ENCODE peak calls at places on chromosome 16, in four cellular contexts. J is right cardiac atrium, I is K562, A is HepG2. V is an unnamed sample.

GRCh38 chr16:11251525-11252481 is 4.2 kb downstream of the SOCS1 start:
- DNase-seq in I (no peak), A (no peak), J (no peak), V (no peak)

GRCh38 chr16:48197294-48197693 is 41.5 kb upstream of the ABCC12 start:
- DNase-seq in J (no peak), I (no peak), A (no peak), V (no peak)

GRCh38 chr16:80682435-80683070 is 121.8 kb downstream of the CDYL2 start:
- DNase-seq in I (no peak), J (no peak), A (no peak), V (no peak)

GRCh38 chr16:87435399-87436224 is 43.5 kb downstream of the MAP1LC3B start:
- DNase-seq in J (peak; percentile 61), A (no peak), I (no peak), V (no peak)

GRCh38 chr16:49602201-49603041 is 228.8 kb downstream of the C16orf78 start:
- DNase-seq in A (no peak), J (peak; percentile 77), I (no peak), V (no peak)

GRCh38 chr16:86879268-86879667 is 300.9 kb downstream of the FOXL1 start:
- DNase-seq in A (no peak), I (no peak), J (no peak), V (no peak)

GRCh38 chr16:22373662-22374310 is 633 bp downstream of the CDR2 start:
- DNase-seq in A (no peak), I (no peak), J (peak; percentile 88), V (peak; percentile 57)

GRCh38 chr16:12613992-12614661 is 189.6 kb downstream of the CPPED1 start:
- DNase-seq in I (no peak), A (no peak), J (no peak), V (no peak)

GRCh38 chr16:68779891-68780290 is 42.8 kb downstream of the CDH1 start:
- DNase-seq in J (no peak), I (no peak), A (peak; percentile 30), V (no peak)

GRCh38 chr16:73002836-73003235 is 45.1 kb downstream of the ZFHX3 start:
- DNase-seq in A (no peak), I (no peak), J (no peak), V (no peak)

GRCh38 chr16:19659554-19659953 is 58.5 kb downstream of the KNOP1 start:
- DNase-seq in A (no peak), J (no peak), I (no peak), V (no peak)

GRCh38 chr16:27369806-27370205 is 32.2 kb upstream of the IL21R start:
- DNase-seq in A (peak; percentile 43), J (no peak), I (no peak), V (no peak)

GRCh38 chr16:64499211-64499610 is 622.7 kb downstream of the CDH11 start:
- DNase-seq in J (no peak), A (no peak), I (no peak), V (no peak)

GRCh38 chr16:50121721-50122445 is 31.2 kb upstream of the TENT4B start:
- DNase-seq in A (no peak), I (no peak), J (no peak), V (no peak)

GRCh38 chr16:73113326-73113720 is 65.4 kb upstream of the ZFHX3 start:
- DNase-seq in I (no peak), A (no peak), J (no peak), V (no peak)

GRCh38 chr16:49608801-49609200 is 235.2 kb downstream of the C16orf78 start:
- DNase-seq in I (no peak), A (peak; percentile 39), J (no peak), V (no peak)

GRCh38 chr16:30185683-30186421 is 2.5 kb downstream of the CORO1A start:
- DNase-seq in J (peak; percentile 84), A (no peak), I (no peak), V (no peak)

GRCh38 chr16:30184430-30185140 is 1.2 kb downstream of the CORO1A start:
- DNase-seq in A (no peak), I (peak; percentile 24), J (peak; percentile 68), V (no peak)

GRCh38 chr16:30183236-30183960 is at the start of gene CORO1A:
- DNase-seq in A (peak; percentile 51), I (peak; percentile 82), J (peak; percentile 95), V (peak; percentile 83)

GRCh38 chr16:30185141-30185682 is 1.8 kb downstream of the CORO1A start:
- DNase-seq in I (no peak), J (peak; percentile 61), A (no peak), V (no peak)

GRCh38 chr16:30183961-30184429 is 593 bp downstream of the CORO1A start:
- DNase-seq in J (peak; percentile 71), I (no peak), A (no peak), V (no peak)
- H3K4me3 ChIP-seq in J (peak overlapping the region; percentile 95), I (peak overlapping the region; percentile 51), A (peak overlapping the region; percentile 76), V (no peak overlapping the region)

DNA sequence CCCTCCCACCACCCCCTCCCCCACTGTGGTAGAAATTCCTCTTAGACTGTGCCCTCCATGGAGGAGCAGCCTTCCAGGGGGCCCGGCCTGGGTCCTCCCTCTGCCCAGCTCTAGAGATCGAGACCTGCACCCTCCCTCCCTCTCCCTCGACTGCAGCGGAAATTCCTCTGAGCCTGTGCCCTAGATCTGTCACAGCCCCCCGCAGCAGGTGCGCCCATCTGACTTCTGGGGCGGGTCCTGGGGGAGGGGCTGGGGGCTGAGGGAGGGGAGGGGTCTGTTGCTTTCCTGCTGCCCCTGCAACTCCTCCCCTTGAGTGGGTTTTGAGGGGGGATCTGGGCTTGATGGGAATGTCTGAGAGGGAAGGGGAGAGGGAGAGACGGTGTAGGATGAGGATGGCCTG is 177.8 kb upstream of the GSE1 start:
- DNase-seq in I (no peak), A (no peak), J (no peak), V (no peak)
- H3K27me3 ChIP-seq in I (no peaks in the 10 kb centered on the region), A (peaks cover 32% of the 10 kb centered on the region), J (no peaks in the 10 kb centered on the region), V (no peaks in the 10 kb centered on the region)

GRCh38 chr16:67517178-67517492 is 11.5 kb upstream of the RIPOR1 start:
- DNase-seq in A (no peak), J (no peak), I (no peak), V (no peak)
- H3K4me3 ChIP-seq in A (no peak overlapping the region), J (no peak overlapping the region), I (no peak overlapping the region), V (no peak overlapping the region)

DNA sequence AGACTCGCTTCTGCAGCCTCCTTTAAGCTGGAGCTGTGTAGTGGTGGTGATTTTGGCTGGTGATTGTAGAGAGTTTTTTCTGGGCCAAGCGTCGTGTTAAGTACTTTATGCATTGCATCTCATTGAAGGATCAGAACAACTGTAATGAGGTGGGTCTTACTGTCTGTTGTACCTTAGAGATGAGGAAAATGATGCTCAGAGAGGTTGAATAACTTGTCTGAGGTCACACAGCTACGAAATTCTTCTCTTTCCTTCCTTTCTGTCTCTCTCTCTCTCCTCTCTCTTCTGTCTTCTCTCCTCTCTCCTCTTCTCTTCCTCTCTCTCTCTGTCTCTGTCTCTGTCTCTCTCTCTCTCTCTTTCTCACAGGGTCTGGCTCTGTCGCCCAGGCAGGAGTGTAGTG is 82.8 kb downstream of the CNGB1 start:
- DNase-seq in J (no peak), I (no peak), A (no peak), V (no peak)
- H3K27me3 ChIP-seq in J (no peaks in the 10 kb centered on the region), I (peaks cover 59% of the 10 kb centered on the region), A (peaks cover 19% of the 10 kb centered on the region), V (peaks cover 2% of the 10 kb centered on the region)

GRCh38 chr16:89821438-89822187 is 5.2 kb upstream of the FANCA start:
- DNase-seq in A (peak; percentile 81), J (no peak), I (no peak), V (no peak)

GRCh38 chr16:89811321-89811720 is 5.1 kb downstream of the FANCA start:
- DNase-seq in J (no peak), A (no peak), I (no peak), V (no peak)

DNA sequence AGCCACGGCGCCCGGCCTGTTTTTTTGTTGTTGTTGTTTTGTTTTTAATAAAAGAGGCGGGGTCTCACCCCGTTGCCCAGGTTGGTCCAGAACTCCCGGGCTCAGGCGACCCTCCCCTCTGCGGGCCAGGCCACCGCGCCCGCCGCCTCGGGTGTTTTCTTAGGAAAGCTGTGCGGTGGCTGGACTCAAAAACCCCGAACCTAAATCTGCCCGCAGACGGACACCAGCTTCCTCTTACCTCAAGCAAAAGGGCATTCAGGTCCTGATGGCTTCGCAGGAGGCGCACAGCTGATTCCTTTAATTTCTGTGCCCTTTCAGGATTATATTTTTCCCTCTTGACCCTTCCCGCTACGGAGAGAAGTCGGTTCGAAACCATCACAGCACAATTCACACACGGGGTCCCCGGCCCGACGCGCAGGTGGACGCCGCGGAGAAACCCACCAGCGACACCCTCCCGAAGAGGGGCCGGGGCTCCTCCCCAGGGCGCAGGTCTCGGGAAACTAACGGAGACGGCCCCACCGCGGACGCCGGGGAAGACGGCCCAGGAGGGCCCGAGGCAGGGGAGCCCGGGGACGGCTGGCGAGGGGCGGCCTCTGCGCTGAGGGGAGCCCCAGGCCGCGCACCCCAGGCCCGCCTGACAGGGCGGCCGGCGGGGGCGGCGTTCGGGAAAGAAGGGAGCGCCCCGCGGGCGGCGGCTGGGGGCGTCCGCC is 653 bp downstream of the FANCA start:
- DNase-seq in I (no peak), J (no peak), A (no peak), V (no peak)
- H3K4me3 ChIP-seq in I (peak overlapping the region; percentile 75), J (peak overlapping the region; percentile 73), A (peak overlapping the region; percentile 71), V (peak overlapping the region; percentile 67)

GRCh38 chr16:89092013-89092412 is 1.6 kb upstream of the ACSF3 start:
- DNase-seq in I (no peak), A (no peak), J (no peak), V (no peak)

GRCh38 chr16:89087922-89088321 is 5.7 kb upstream of the ACSF3 start:
- DNase-seq in J (peak; percentile 15), I (no peak), A (no peak), V (no peak)

GRCh38 chr16:89089142-89089541 is 4.5 kb upstream of the ACSF3 start:
- DNase-seq in A (no peak), I (no peak), J (peak; percentile 30), V (no peak)

GRCh38 chr16:89090669-89091426 is 2.8 kb upstream of the ACSF3 start:
- DNase-seq in J (no peak), I (no peak), A (no peak), V (no peak)

GRCh38 chr16:89090182-89090630 is 3.4 kb upstream of the ACSF3 start:
- DNase-seq in A (no peak), J (peak; percentile 3), I (peak; percentile 58), V (no peak)
- H3K27me3 ChIP-seq in A (peaks cover 51% of the 10 kb centered on the region), J (no peaks in the 10 kb centered on the region), I (peaks cover 28% of the 10 kb centered on the region), V (peaks cover 2% of the 10 kb centered on the region)

GRCh38 chr16:85169333-85170065 is 57.2 kb upstream of the CIBAR2 start:
- DNase-seq in I (peak; percentile 72), A (no peak), J (peak; percentile 74), V (no peak)
- H3K4me3 ChIP-seq in I (peak overlapping the region; percentile 41), A (peak overlapping the region; percentile 35), J (peak overlapping the region; percentile 73), V (peak overlapping the region; percentile 33)

DNA sequence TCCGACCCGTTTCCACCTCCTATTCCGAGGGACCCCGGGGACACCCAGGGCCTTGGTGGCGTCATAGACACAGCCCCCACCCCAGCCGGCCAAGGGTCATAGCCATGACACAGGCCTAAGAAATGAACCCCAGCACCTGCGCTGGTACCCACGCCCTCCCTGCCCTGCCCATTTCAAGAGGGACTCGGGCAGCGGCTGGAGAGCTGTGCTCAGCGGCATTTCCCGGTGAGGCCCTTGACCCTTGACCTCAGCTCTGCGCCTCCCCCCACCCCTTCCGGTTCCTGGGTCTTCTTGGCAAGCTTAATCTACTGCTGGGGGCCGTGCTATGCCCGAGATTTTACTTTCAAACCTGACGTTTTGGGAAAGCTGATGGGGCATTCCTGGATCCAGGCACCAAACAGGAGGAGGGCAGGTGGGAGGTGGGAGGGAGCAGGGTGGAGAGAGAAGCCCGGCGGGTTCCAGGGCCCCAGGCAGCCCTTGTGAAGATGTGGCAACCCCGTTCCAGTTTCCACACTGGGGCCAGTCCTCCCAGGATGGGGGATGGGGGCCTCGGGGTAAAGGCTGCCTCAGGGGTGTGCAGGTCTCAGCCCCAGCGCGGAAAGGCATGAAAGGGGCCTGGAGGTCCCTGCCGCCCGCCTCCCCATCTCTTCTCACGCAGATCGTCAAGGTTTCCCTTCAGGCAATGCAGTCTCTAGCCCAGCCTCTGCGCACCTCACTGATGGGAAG is at the start of gene SLC22A31:
- DNase-seq in A (peak; percentile 70), I (no peak), J (no peak), V (no peak)
- H3K27me3 ChIP-seq in A (no peaks in the 10 kb centered on the region), I (peaks cover 7% of the 10 kb centered on the region), J (no peaks in the 10 kb centered on the region), V (peaks cover 8% of the 10 kb centered on the region)

V was measured in MG63.